ENCODE peak calls at places on chromosomes 5 and 9, in five cellular contexts. One of them, this sample, is unnamed.

GRCh38 chr5:56951946-56952691 is at the start of gene MIER3:
- DNase-seq in left ventricle myocardium superior: peak
- DNase-seq in BJ: no peak
- DNase-seq in HS-27A: no peak
- DNase-seq in HT1080: peak
- DNase-seq in this sample: no peak

GRCh38 chr9:134830126-134830525 is 50.5 kb upstream of the FCN2 start:
- DNase-seq in left ventricle myocardium superior: no peak
- DNase-seq in HT1080: no peak
- DNase-seq in HS-27A: no peak
- DNase-seq in BJ: no peak
- DNase-seq in this sample: no peak

GRCh38 chr9:113963017-113963620 is 87.0 kb downstream of the ZNF618 start:
- DNase-seq in HT1080: peak
- DNase-seq in BJ: no peak
- DNase-seq in left ventricle myocardium superior: no peak
- DNase-seq in HS-27A: no peak
- DNase-seq in this sample: no peak

GRCh38 chr5:23352437-23352836 is 155.0 kb upstream of the PRDM9 start:
- DNase-seq in BJ: no peak
- DNase-seq in left ventricle myocardium superior: no peak
- DNase-seq in HS-27A: no peak
- DNase-seq in HT1080: peak
- DNase-seq in this sample: no peak

GRCh38 chr9:4750021-4750673 is 9.1 kb upstream of the AK3 start:
- DNase-seq in HS-27A: no peak
- DNase-seq in left ventricle myocardium superior: no peak
- DNase-seq in HT1080: peak
- DNase-seq in BJ: no peak
- DNase-seq in this sample: no peak

GRCh38 chr9:24765025-24765756 is 219.5 kb upstream of the IZUMO3 start:
- DNase-seq in BJ: no peak
- DNase-seq in left ventricle myocardium superior: no peak
- DNase-seq in HT1080: peak
- DNase-seq in HS-27A: no peak
- DNase-seq in this sample: no peak

GRCh38 chr5:6456766-6457370 is 8.2 kb downstream of the UBE2QL1 start:
- DNase-seq in HT1080: no peak
- DNase-seq in BJ: no peak
- DNase-seq in left ventricle myocardium superior: no peak
- DNase-seq in HS-27A: no peak
- DNase-seq in this sample: no peak

GRCh38 chr9:37931586-37931985 is 27.7 kb upstream of the SLC25A51 start:
- DNase-seq in left ventricle myocardium superior: no peak
- DNase-seq in HT1080: no peak
- DNase-seq in HS-27A: no peak
- DNase-seq in BJ: no peak
- DNase-seq in this sample: no peak

GRCh38 chr9:129221233-129221632 is 43.2 kb upstream of the IER5L start:
- DNase-seq in left ventricle myocardium superior: no peak
- DNase-seq in HS-27A: no peak
- DNase-seq in BJ: no peak
- DNase-seq in HT1080: peak
- DNase-seq in this sample: no peak

GRCh38 chr9:127963041-127963358 is 17.8 kb downstream of the EEIG1 start:
- DNase-seq in left ventricle myocardium superior: no peak
- DNase-seq in BJ: no peak
- DNase-seq in HT1080: no peak
- DNase-seq in HS-27A: no peak
- DNase-seq in this sample: no peak

GRCh38 chr9:124794902-124795491 is 18.1 kb downstream of the OLFML2A start:
- DNase-seq in BJ: no peak
- DNase-seq in left ventricle myocardium superior: no peak
- DNase-seq in HS-27A: no peak
- DNase-seq in HT1080: no peak
- DNase-seq in this sample: no peak

GRCh38 chr5:2700876-2701275 is 50.6 kb downstream of the IRX2 start:
- DNase-seq in BJ: no peak
- DNase-seq in left ventricle myocardium superior: no peak
- DNase-seq in HS-27A: no peak
- DNase-seq in HT1080: no peak
- DNase-seq in this sample: no peak

GRCh38 chr9:135826188-135826545 is 81.2 kb downstream of the CAMSAP1 start:
- DNase-seq in HS-27A: no peak
- DNase-seq in HT1080: no peak
- DNase-seq in left ventricle myocardium superior: no peak
- DNase-seq in BJ: no peak
- DNase-seq in this sample: no peak

GRCh38 chr5:158679221-158679641 is 420.5 kb downstream of the EBF1 start:
- DNase-seq in left ventricle myocardium superior: no peak
- DNase-seq in HT1080: peak
- DNase-seq in HS-27A: no peak
- DNase-seq in BJ: no peak
- DNase-seq in this sample: no peak

GRCh38 chr5:102048940-102049339 is 247.1 kb downstream of the SLCO4C1 start:
- DNase-seq in BJ: no peak
- DNase-seq in left ventricle myocardium superior: no peak
- DNase-seq in HT1080: no peak
- DNase-seq in HS-27A: no peak
- DNase-seq in this sample: no peak

This sample was measured in Panc1.